ENCODE peak calls at places on chromosomes 3 and 15, in eight cellular contexts. A, J, H, R, U, V, Z and Y are unnamed samples.

GRCh38 chr3:183597959-183598358 is 37.5 kb upstream of the KLHL24 start:
- DNase-seq in A (no peak), V (no peak), R (no peak), J (no peak), U (no peak), H (no peak), Z (no peak), Y (no peak)

GRCh38 chr3:72093270-72093669 is 308.3 kb upstream of the PROK2 start:
- DNase-seq in H (no peak), Z (no peak), J (no peak), U (no peak), V (no peak), R (no peak), A (no peak), Y (no peak)

GRCh38 chr3:123632161-123632655 is 47.4 kb upstream of the HACD2 start:
- DNase-seq in H (no peak), Z (no peak), U (no peak), J (peak; percentile 68), A (no peak), V (no peak), R (no peak), Y (no peak)

GRCh38 chr15:70222632-70223031 is 124.9 kb upstream of the TLE3 start:
- DNase-seq in V (no peak), H (no peak), U (no peak), A (no peak), J (no peak), Z (no peak), R (no peak), Y (no peak)

GRCh38 chr3:64084640-64085039 is 61.3 kb upstream of the PSMD6 start:
- DNase-seq in Z (no peak), U (no peak), V (no peak), J (peak; percentile 39), A (no peak), H (no peak), R (peak; percentile 63), Y (peak; percentile 61)

GRCh38 chr3:13934813-13935212 is 54.9 kb upstream of the WNT7A start:
- DNase-seq in J (no peak), A (no peak), U (no peak), H (no peak), V (no peak), Z (no peak), R (no peak), Y (no peak)

GRCh38 chr3:115160295-115160694 is 13.2 kb upstream of the ZBTB20 start:
- DNase-seq in H (no peak), V (no peak), Z (no peak), R (no peak), A (no peak), U (no peak), J (no peak), Y (no peak)

GRCh38 chr3:172626241-172626640 is 84.6 kb downstream of the NCEH1 start:
- DNase-seq in J (no peak), H (no peak), Z (no peak), A (no peak), R (peak; percentile 62), V (no peak), U (no peak), Y (no peak)

GRCh38 chr3:152026033-152026556 is 152.7 kb downstream of the SUCNR1 start:
- DNase-seq in J (no peak), U (no peak), R (peak; percentile 94), H (no peak), V (no peak), A (no peak), Z (no peak), Y (no peak)

GRCh38 chr15:35374661-35375060 is 171.3 kb downstream of the DPH6 start:
- DNase-seq in U (no peak), Z (no peak), R (no peak), V (no peak), A (no peak), J (no peak), H (no peak), Y (no peak)

GRCh38 chr15:31214864-31215489 is 111.7 kb upstream of the KLF13 start:
- DNase-seq in Z (no peak), U (no peak), A (no peak), J (peak; percentile 81), H (no peak), V (peak; percentile 70), R (peak; percentile 28), Y (no peak)

GRCh38 chr3:17686613-17687012 is 55.8 kb downstream of the TBC1D5 start:
- DNase-seq in V (no peak), R (no peak), H (no peak), U (no peak), J (no peak), A (no peak), Z (no peak), Y (no peak)

GRCh38 chr3:73144276-73144675 is 82.8 kb downstream of the EBLN2 start:
- DNase-seq in J (no peak), U (no peak), A (no peak), Z (no peak), H (no peak), V (peak; percentile 80), R (no peak), Y (no peak)

GRCh38 chr3:73740041-73740440 is 115.3 kb upstream of the PDZRN3 start:
- DNase-seq in U (no peak), R (peak; percentile 57), J (peak; percentile 10), A (no peak), H (no peak), V (no peak), Z (no peak), Y (no peak)

GRCh38 chr3:12809435-12809834 is 13.0 kb downstream of the CAND2 start:
- DNase-seq in Z (no peak), J (peak; percentile 69), H (no peak), R (no peak), A (no peak), V (no peak), U (no peak), Y (no peak)

GRCh38 chr3:186955898-186956696 is 25.8 kb downstream of the ST6GAL1 start:
- DNase-seq in Z (peak; percentile 24), H (no peak), J (no peak), R (no peak), A (no peak), U (no peak), V (no peak), Y (no peak)